ENCODE peak calls at places on chromosomes 4 and X, in eight cellular contexts. X is suprapubic skin, E is breast epithelium, S is uterus, I is lower lobe of right lung, Z is body of pancreas, V is heart left ventricle, L is HepG2. Y is an unnamed sample. For H3K4me1, the result is how much of the 10 kb centered on the place peaks cover.

GRCh38 chr4:76639292-76639691 is 204.3 kb downstream of the SHROOM3 start:
- DNase-seq in X (no peak), E (no peak), S (no peak), I (no peak), Z (no peak), V (no peak), L (no peak), Y (no peak)

GRCh38 chrX:13169688-13170087 is 125.3 kb upstream of the FAM9C start:
- DNase-seq in X (no peak), E (no peak), S (no peak), I (no peak), Z (no peak), V (no peak), L (no peak), Y (no peak)

GRCh38 chr4:187786190-187786589 is 209.4 kb upstream of the ZFP42 start:
- DNase-seq in X (no peak), E (no peak), S (no peak), I (no peak), Z (no peak), V (no peak), L (no peak), Y (no peak)

GRCh38 chrX:136692271-136692670 is 44.3 kb downstream of the CD40LG start:
- DNase-seq in X (no peak), E (no peak), S (no peak), I (no peak), Z (no peak), V (no peak), L (no peak), Y (no peak)

GRCh38 chr4:186137193-186137792 is 32.8 kb downstream of the FAM149A start:
- DNase-seq in X (no peak), E (no peak), S (no peak), I (no peak), Z (no peak), V (no peak), L (no peak), Y (peak)

GRCh38 chrX:11352296-11352741 is 59.1 kb downstream of the AMELX start:
- DNase-seq in X (no peak), E (no peak), S (no peak), I (no peak), Z (no peak), V (no peak), L (no peak), Y (no peak)

GRCh38 chr4:125315571-125316390 is 1.0 kb downstream of the FAT4 start:
- DNase-seq in X (peak), E (no peak), S (peak), I (peak), Z (peak), V (peak), L (peak), Y (peak)

GRCh38 chrX:40105791-40106676 is 8.3 kb upstream of the BCOR start:
- DNase-seq in X (no peak), E (no peak), S (peak), I (peak), Z (peak), V (peak), L (no peak), Y (peak)

GRCh38 chrX:8084023-8084422 is 87.0 kb downstream of the VCX2 start:
- DNase-seq in X (no peak), E (no peak), S (no peak), I (no peak), Z (no peak), V (no peak), L (no peak), Y (no peak)

GRCh38 chr4:153528705-153529493 is 62.7 kb downstream of the TMEM131L start:
- DNase-seq in X (no peak), E (no peak), S (no peak), I (no peak), Z (no peak), V (no peak), L (no peak), Y (no peak)

GRCh38 chrX:39721570-39722279 is 376.0 kb downstream of the BCOR start:
- DNase-seq in X (no peak), E (no peak), S (no peak), I (no peak), Z (no peak), V (no peak), L (no peak), Y (no peak)

GRCh38 chr4:29578329-29578728 is 1141.8 kb upstream of the PCDH7 start:
- DNase-seq in X (no peak), E (no peak), S (no peak), I (no peak), Z (no peak), V (no peak), L (no peak), Y (no peak)

GRCh38 chrX:147958316-147958715 is 22.8 kb upstream of the FMR1NB start:
- DNase-seq in X (no peak), E (no peak), S (no peak), I (no peak), Z (no peak), V (no peak), L (no peak), Y (no peak)

GRCh38 chr4:180665994-180666818 is 1577.0 kb upstream of the TENM3 start:
- DNase-seq in X (no peak), E (no peak), S (no peak), I (no peak), Z (no peak), V (no peak), L (peak), Y (no peak)

GRCh38 chr4:45063701-45064100 is 337.3 kb upstream of the GNPDA2 start:
- DNase-seq in X (no peak), E (no peak), S (no peak), I (no peak), Z (no peak), V (no peak), L (no peak), Y (no peak)

GRCh38 chr4:150817017-150817416 is 198.1 kb downstream of the LRBA start:
- DNase-seq in X (no peak), E (no peak), S (no peak), I (no peak), Z (no peak), V (no peak), L (no peak), Y (no peak)

GRCh38 chr4:150818129-150818528 is 197.0 kb downstream of the LRBA start:
- DNase-seq in X (no peak), E (no peak), S (no peak), I (no peak), Z (no peak), V (no peak), L (no peak), Y (no peak)

GRCh38 chr4:150818661-150819060 is 196.4 kb downstream of the LRBA start:
- DNase-seq in X (no peak), E (no peak), S (no peak), I (no peak), Z (no peak), V (no peak), L (no peak), Y (no peak)

GRCh38 chr4:150816491-150816890 is 198.6 kb downstream of the LRBA start:
- DNase-seq in X (no peak), E (no peak), S (no peak), I (no peak), Z (no peak), V (no peak), L (no peak), Y (no peak)

GRCh38 chr4:150814873-150815272 is 200.2 kb downstream of the LRBA start:
- DNase-seq in X (no peak), E (no peak), S (no peak), I (no peak), Z (no peak), V (no peak), L (no peak), Y (no peak)
- TF ChIP-seq CTCF in X (no peak), E (no peak), S (no peak), I (no peak), Z (no peak), V (no peak), L (no peak), Y (no peak)

GRCh38 chr4:6771229-6771671 is 11.3 kb upstream of the KIAA0232 start:
- DNase-seq in X (no peak), E (peak), S (no peak), I (peak), Z (no peak), V (peak), L (no peak), Y (no peak)
- H3K4me1 ChIP-seq in X (under half), E (under half), S (under half), I (under half), Z (under half), V (under half), L (half or more), Y (half or more)

GRCh38 chrX:153734871-153735270 is 10.2 kb downstream of the ABCD1 start:
- DNase-seq in X (no peak), E (no peak), S (no peak), I (no peak), Z (no peak), V (no peak), L (no peak), Y (no peak)
- TF ChIP-seq CTCF in X (no peak), E (no peak), S (no peak), I (no peak), Z (no peak), V (no peak), L (no peak), Y (no peak)

GRCh38 chrX:19682712-19683331 is 167.5 kb upstream of the MAP3K15 start:
- DNase-seq in X (peak), E (peak), S (peak), I (peak), Z (peak), V (peak), L (no peak), Y (peak)
- H3K4me1 ChIP-seq in X (under half), E (under half), S (under half), I (under half), Z (under half), V (under half), L (under half), Y (under half)

GRCh38 chrX:129525162-129525561 is 1.9 kb upstream of the SMARCA1 start:
- DNase-seq in X (no peak), E (no peak), S (no peak), I (no peak), Z (no peak), V (no peak), L (peak), Y (no peak)

GRCh38 chrX:129524250-129524850 is 1.1 kb upstream of the SMARCA1 start:
- DNase-seq in X (no peak), E (no peak), S (no peak), I (no peak), Z (no peak), V (no peak), L (peak), Y (no peak)

GRCh38 chrX:129520151-129520550 is 3.1 kb downstream of the SMARCA1 start:
- DNase-seq in X (no peak), E (no peak), S (no peak), I (no peak), Z (no peak), V (no peak), L (peak), Y (no peak)

GRCh38 chrX:129523076-129524055 is at the start of gene SMARCA1:
- DNase-seq in X (peak), E (no peak), S (peak), I (peak), Z (peak), V (peak), L (peak), Y (no peak)

GRCh38 chrX:129522184-129523059 is 868 bp downstream of the SMARCA1 start:
- DNase-seq in X (peak), E (no peak), S (peak), I (peak), Z (peak), V (peak), L (peak), Y (peak)
- TF ChIP-seq CTCF in X (no peak), E (no peak), S (no peak), I (no peak), Z (no peak), V (no peak), L (no peak), Y (no peak)

GRCh38 chr4:25815586-25815985 is 47.2 kb downstream of the SEL1L3 start:
- DNase-seq in X (no peak), E (no peak), S (no peak), I (no peak), Z (no peak), V (no peak), L (no peak), Y (no peak)
- H3K4me1 ChIP-seq in X (under half), E (under half), S (under half), I (under half), Z (under half), V (under half), L (under half), Y (under half)

GRCh38 chr4:65861993-65862392 is 191.7 kb upstream of the EPHA5 start:
- DNase-seq in X (no peak), E (no peak), S (no peak), I (no peak), Z (no peak), V (no peak), L (no peak), Y (no peak)

GRCh38 chr4:65868096-65868824 is 198.0 kb upstream of the EPHA5 start:
- DNase-seq in X (no peak), E (no peak), S (no peak), I (no peak), Z (no peak), V (no peak), L (no peak), Y (no peak)

DNA sequence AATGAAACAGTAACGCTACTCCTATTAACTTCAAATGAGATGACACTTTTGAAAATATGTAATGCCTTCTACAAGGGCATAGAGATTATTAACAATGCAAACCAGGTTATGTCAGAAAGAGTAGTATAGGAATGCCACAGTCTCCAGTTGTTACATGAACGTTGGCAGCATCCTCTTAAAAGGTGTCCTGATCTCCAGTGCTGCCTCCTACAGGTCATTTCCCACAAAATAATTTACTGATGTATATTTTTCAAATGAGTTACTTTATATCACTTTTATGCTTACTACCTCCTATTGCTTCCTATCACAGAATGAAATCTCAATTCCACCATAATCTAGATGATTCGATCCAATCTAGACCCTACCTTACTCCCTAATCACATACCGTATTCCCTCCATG is 195.2 kb upstream of the EPHA5 start:
- DNase-seq in X (no peak), E (no peak), S (no peak), I (no peak), Z (no peak), V (no peak), L (peak), Y (no peak)
- TF ChIP-seq CTCF in X (no peak), E (no peak), S (no peak), I (no peak), Z (peak), V (no peak), L (peak), Y (no peak)

GRCh38 chrX:119684916-119685224 is 8.1 kb downstream of the SEPTIN6 start:
- DNase-seq in X (no peak), E (no peak), S (no peak), I (no peak), Z (no peak), V (no peak), L (no peak), Y (no peak)
- H3K4me1 ChIP-seq in X (under half), E (under half), S (under half), I (under half), Z (under half), V (under half), L (under half), Y (under half)